ENCODE peak calls at places on chromosome 1, in four cellular contexts. One of them, this sample, is unnamed.

GRCh38 chr1:53631622-53632310 is 107.2 kb downstream of the GLIS1 start:
- DNase-seq in SK-N-SH: no peak
- DNase-seq in HCT116: no peak
- DNase-seq in H1: no peak
- DNase-seq in this sample: no peak

GRCh38 chr1:171152533-171152932 is 32.6 kb upstream of the FMO2 start:
- DNase-seq in H1: no peak
- DNase-seq in SK-N-SH: no peak
- DNase-seq in HCT116: no peak
- DNase-seq in this sample: no peak

GRCh38 chr1:5448486-5448885 is 543.7 kb downstream of the NPHP4 start:
- DNase-seq in H1: peak
- DNase-seq in HCT116: peak
- DNase-seq in SK-N-SH: no peak
- DNase-seq in this sample: peak

GRCh38 chr1:15931884-15932283 is 44.0 kb downstream of the ZBTB17 start:
- DNase-seq in SK-N-SH: no peak
- DNase-seq in HCT116: no peak
- DNase-seq in H1: no peak
- DNase-seq in this sample: no peak

GRCh38 chr1:179080866-179081695 is 789 bp upstream of the TOR3A start:
- DNase-seq in SK-N-SH: no peak
- DNase-seq in HCT116: no peak
- DNase-seq in H1: no peak
- DNase-seq in this sample: no peak

GRCh38 chr1:1298861-1299685 is 8.7 kb downstream of the ACAP3 start:
- DNase-seq in SK-N-SH: peak
- DNase-seq in HCT116: no peak
- DNase-seq in H1: peak
- DNase-seq in this sample: no peak

GRCh38 chr1:184827600-184828368 is 73.1 kb upstream of the EDEM3 start:
- DNase-seq in HCT116: no peak
- DNase-seq in SK-N-SH: no peak
- DNase-seq in H1: no peak
- DNase-seq in this sample: peak

GRCh38 chr1:247180581-247180980 is 8.8 kb upstream of the ZNF124 start:
- DNase-seq in H1: no peak
- DNase-seq in HCT116: no peak
- DNase-seq in SK-N-SH: no peak
- DNase-seq in this sample: no peak

GRCh38 chr1:24526940-24527542 is 24.4 kb downstream of the RCAN3 start:
- DNase-seq in HCT116: peak
- DNase-seq in H1: no peak
- DNase-seq in SK-N-SH: peak
- DNase-seq in this sample: no peak

GRCh38 chr1:246324711-246325110 is 182.4 kb downstream of the SMYD3 start:
- DNase-seq in SK-N-SH: no peak
- DNase-seq in HCT116: no peak
- DNase-seq in H1: no peak
- DNase-seq in this sample: peak

GRCh38 chr1:186953876-186954275 is 125.1 kb downstream of the PLA2G4A start:
- DNase-seq in H1: no peak
- DNase-seq in SK-N-SH: no peak
- DNase-seq in HCT116: no peak
- DNase-seq in this sample: no peak

GRCh38 chr1:186960866-186961265 is 132.1 kb downstream of the PLA2G4A start:
- DNase-seq in HCT116: no peak
- DNase-seq in SK-N-SH: no peak
- DNase-seq in H1: no peak
- DNase-seq in this sample: no peak

GRCh38 chr1:186958520-186958919 is 129.8 kb downstream of the PLA2G4A start:
- DNase-seq in H1: no peak
- DNase-seq in HCT116: no peak
- DNase-seq in SK-N-SH: no peak
- DNase-seq in this sample: no peak

DNA sequence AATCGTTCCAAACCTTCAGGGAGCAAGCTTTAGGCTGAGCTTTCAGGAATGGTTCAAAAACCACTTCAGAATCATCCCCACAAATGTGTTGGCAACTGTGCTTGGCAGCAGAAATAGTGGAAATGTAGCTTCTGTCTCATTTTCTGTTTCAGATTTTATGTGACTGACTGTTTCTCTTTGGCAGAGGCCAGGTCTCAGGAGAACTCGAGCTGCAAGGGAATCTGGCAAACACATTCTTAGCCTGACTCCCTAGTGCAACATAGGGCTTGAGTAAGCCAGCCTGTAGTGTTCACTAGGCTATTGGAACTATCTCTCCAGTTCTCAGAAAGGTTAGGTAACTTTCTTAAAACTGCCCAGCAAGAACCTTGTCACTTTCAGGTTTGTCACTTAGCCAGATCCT is 128.6 kb downstream of the PLA2G4A start:
- DNase-seq in H1: no peak
- DNase-seq in HCT116: no peak
- DNase-seq in SK-N-SH: no peak
- DNase-seq in this sample: no peak
- H3K9ac ChIP-seq in H1: no peak
- H3K9ac ChIP-seq in HCT116: no peak
- H3K9ac ChIP-seq in SK-N-SH: no peak
- H3K9ac ChIP-seq in this sample: no peak

GRCh38 chr1:181475580-181475979 is 7.7 kb upstream of the CACNA1E start:
- DNase-seq in SK-N-SH: no peak
- DNase-seq in H1: no peak
- DNase-seq in HCT116: no peak
- DNase-seq in this sample: no peak

GRCh38 chr1:181469829-181470228 is 13.5 kb upstream of the CACNA1E start:
- DNase-seq in H1: no peak
- DNase-seq in SK-N-SH: no peak
- DNase-seq in HCT116: no peak
- DNase-seq in this sample: peak
- TF ChIP-seq YY1 in H1: no peak
- TF ChIP-seq YY1 in SK-N-SH: no peak
- TF ChIP-seq YY1 in HCT116: no peak
- TF ChIP-seq YY1 in this sample: no peak

GRCh38 chr1:231918239-231919015 is 291.8 kb downstream of the DISC1 start:
- DNase-seq in SK-N-SH: no peak
- DNase-seq in HCT116: no peak
- DNase-seq in H1: no peak
- DNase-seq in this sample: peak
- H3K4me3 ChIP-seq in SK-N-SH: no peak
- H3K4me3 ChIP-seq in HCT116: no peak
- H3K4me3 ChIP-seq in H1: no peak
- H3K4me3 ChIP-seq in this sample: no peak

GRCh38 chr1:214448536-214448935 is 102.9 kb downstream of the PTPN14 start:
- DNase-seq in SK-N-SH: no peak
- DNase-seq in HCT116: no peak
- DNase-seq in H1: no peak
- DNase-seq in this sample: no peak

GRCh38 chr1:214447557-214447871 is 103.9 kb downstream of the PTPN14 start:
- DNase-seq in H1: no peak
- DNase-seq in SK-N-SH: no peak
- DNase-seq in HCT116: no peak
- DNase-seq in this sample: no peak

GRCh38 chr1:214445201-214445600 is 106.2 kb downstream of the PTPN14 start:
- DNase-seq in H1: no peak
- DNase-seq in HCT116: no peak
- DNase-seq in SK-N-SH: peak
- DNase-seq in this sample: no peak

GRCh38 chr1:214445846-214446614 is 105.4 kb downstream of the PTPN14 start:
- DNase-seq in SK-N-SH: no peak
- DNase-seq in H1: no peak
- DNase-seq in HCT116: peak
- DNase-seq in this sample: no peak

DNA sequence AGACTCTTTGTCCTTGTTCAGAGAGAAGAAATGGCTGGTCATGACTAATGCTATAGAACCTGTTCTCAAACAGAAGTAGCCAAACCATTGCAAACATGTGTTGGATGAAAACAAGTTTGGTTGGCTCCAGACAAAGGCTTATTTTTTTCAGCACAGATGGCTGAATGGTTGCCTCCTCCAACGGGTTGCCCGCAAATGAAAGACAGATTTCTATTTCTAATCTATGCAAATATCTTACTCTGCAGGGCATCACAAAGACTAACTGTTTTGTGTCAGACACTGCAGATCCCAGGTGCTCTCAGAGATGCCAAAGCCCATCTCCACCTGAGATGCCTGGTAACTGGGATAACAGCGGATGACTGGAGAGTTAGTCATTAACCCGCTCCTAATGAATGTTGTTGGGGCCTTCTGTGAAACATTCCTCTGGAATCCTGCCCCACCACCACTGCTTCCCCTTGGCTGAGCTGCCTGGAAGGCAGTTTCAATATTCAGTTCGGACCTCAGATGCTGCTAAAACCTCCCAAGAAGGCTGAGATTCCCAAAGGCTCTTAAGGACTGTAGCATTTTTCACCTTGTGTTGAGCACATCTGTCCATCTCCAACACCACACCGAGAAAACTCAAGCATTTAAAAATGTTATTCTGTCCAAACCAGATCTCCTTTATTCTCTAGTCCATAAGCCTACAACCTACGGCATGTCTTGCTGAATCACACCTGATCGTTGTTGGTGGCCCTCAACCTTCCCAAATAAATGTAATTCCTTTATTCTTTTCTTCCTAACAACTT is 104.4 kb downstream of the PTPN14 start:
- DNase-seq in H1: peak
- DNase-seq in SK-N-SH: peak
- DNase-seq in HCT116: peak
- DNase-seq in this sample: peak
- H3K9ac ChIP-seq in H1: peak
- H3K9ac ChIP-seq in SK-N-SH: peak
- H3K9ac ChIP-seq in HCT116: peak
- H3K9ac ChIP-seq in this sample: no peak

GRCh38 chr1:226547754-226548191 is 791 bp upstream of the STUM start:
- DNase-seq in HCT116: peak
- DNase-seq in SK-N-SH: peak
- DNase-seq in H1: peak
- DNase-seq in this sample: peak
- TF ChIP-seq YY1 in HCT116: peak
- TF ChIP-seq YY1 in SK-N-SH: no peak
- TF ChIP-seq YY1 in H1: peak
- TF ChIP-seq YY1 in this sample: no peak

GRCh38 chr1:20070357-20070756 is 363 bp downstream of the PLA2G5 start:
- DNase-seq in H1: no peak
- DNase-seq in SK-N-SH: no peak
- DNase-seq in HCT116: no peak
- DNase-seq in this sample: no peak
- H3K4me3 ChIP-seq in H1: no peak
- H3K4me3 ChIP-seq in SK-N-SH: no peak
- H3K4me3 ChIP-seq in HCT116: no peak
- H3K4me3 ChIP-seq in this sample: no peak